ENCODE peak calls at places on chromosome 1, in seven cellular contexts. M is AG04450, O is left ventricle myocardium inferior, I is HepG2, T is fibroblast of pulmonary artery, A is psoas muscle, B is fibroblast of mammary gland. R is an unnamed sample.

GRCh38 chr1:10866314-10867091 is 70.1 kb upstream of the CASZ1 start:
- DNase-seq in A (no peak), M (no peak), T (peak), I (peak), O (no peak), B (peak), R (peak)

GRCh38 chr1:109619655-109620395 is at the start of gene AMPD2:
- DNase-seq in B (peak), O (peak), I (peak), A (peak), T (peak), M (peak), R (peak)

GRCh38 chr1:147545133-147545532 is 3.8 kb downstream of the BCL9 start:
- DNase-seq in B (peak), M (no peak), I (no peak), O (no peak), T (peak), A (peak), R (peak)

GRCh38 chr1:200028586-200029034 is 1.1 kb downstream of the NR5A2 start:
- DNase-seq in M (no peak), A (no peak), T (no peak), I (no peak), O (no peak), B (no peak), R (no peak)

GRCh38 chr1:153627797-153628626 is at the start of gene S100A1:
- DNase-seq in I (peak), B (no peak), T (no peak), M (no peak), A (peak), O (peak), R (no peak)

GRCh38 chr1:232767381-232768074 is 37.7 kb upstream of the MAP10 start:
- DNase-seq in O (no peak), M (peak), B (peak), A (peak), I (no peak), T (peak), R (peak)

GRCh38 chr1:201753492-201753891 is 75.5 kb upstream of the IPO9 start:
- DNase-seq in O (no peak), I (no peak), A (no peak), B (no peak), T (no peak), M (no peak), R (peak)

GRCh38 chr1:59947047-59947938 is 20.7 kb upstream of the CYP2J2 start:
- DNase-seq in A (peak), O (no peak), T (peak), M (peak), I (peak), B (peak), R (peak)

GRCh38 chr1:51926171-51926812 is 47.8 kb upstream of the NRDC start:
- DNase-seq in A (no peak), B (peak), T (peak), O (no peak), M (no peak), I (no peak), R (peak)

GRCh38 chr1:11802616-11802972 is 3.2 kb downstream of the MTHFR start:
- DNase-seq in I (no peak), A (no peak), O (no peak), M (no peak), T (no peak), B (no peak), R (peak)

GRCh38 chr1:41496080-41497055 is 11.9 kb upstream of the EDN2 start:
- DNase-seq in I (peak), T (peak), A (peak), O (peak), M (peak), B (peak), R (peak)

GRCh38 chr1:41494351-41495170 is 10.1 kb upstream of the EDN2 start:
- DNase-seq in A (no peak), T (no peak), I (no peak), M (no peak), O (peak), B (no peak), R (no peak)

GRCh38 chr1:41493626-41494350 is 9.3 kb upstream of the EDN2 start:
- DNase-seq in B (no peak), O (peak), A (no peak), I (no peak), T (no peak), M (no peak), R (no peak)

GRCh38 chr1:41497056-41497440 is 12.6 kb upstream of the EDN2 start:
- DNase-seq in M (no peak), O (peak), T (no peak), A (peak), B (no peak), I (no peak), R (no peak)

DNA sequence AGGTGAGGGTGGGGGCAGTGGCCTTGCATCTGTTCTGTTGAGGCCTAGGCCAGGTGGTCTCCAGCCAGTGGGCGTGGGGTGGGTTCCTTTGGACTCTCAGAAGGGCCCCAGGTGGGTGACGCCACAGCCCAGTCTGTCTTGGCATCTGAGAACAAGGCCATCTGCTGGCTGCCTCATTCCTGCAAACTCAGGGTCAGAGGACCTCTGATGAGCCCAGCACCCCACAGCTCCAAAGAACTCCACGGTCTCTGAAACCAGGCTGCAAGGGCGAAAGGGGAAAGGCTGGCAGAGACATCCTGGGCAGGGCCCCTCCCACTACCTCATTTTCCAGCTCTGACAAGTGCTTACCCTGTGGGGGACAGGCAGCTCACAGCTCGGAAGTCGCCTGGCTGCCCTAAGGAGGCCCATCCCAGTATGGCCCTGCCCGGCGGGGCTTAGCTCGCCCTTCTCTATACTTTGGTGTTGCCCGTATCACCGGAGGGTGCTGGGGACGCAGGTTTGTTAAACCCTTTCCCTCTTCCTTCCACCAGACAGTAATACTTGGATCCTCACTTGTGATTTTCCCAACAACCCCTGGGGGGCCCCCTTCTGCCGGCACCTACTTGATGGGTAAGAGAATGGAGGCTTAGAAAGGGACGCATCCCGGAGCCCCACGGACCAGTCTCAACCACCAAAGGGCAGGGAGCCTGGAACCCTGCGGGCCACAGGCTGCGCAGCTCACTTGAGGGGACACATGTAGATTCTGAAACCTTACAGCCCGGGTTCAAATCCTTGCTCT is 10.9 kb upstream of the EDN2 start:
- DNase-seq in I (peak), B (no peak), M (no peak), A (no peak), O (peak), T (peak), R (peak)
- TF ChIP-seq CTCF in I (no peak), B (peak), M (peak), A (no peak), O (no peak), T (peak), R (peak)

DNA sequence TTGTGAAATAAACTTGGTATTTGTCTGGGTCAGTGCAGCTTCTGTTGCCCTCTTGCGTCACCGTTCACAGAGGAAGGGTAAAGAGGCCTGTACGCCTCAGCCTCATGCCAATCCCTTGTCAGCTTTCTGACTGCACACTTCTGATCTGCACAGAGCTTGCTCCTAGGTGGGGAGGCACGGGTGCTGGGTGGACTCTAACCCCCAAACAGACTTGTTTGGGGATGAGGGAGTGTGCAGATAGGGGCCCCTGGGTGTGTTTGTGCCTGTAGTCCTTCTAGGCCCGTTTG is 803 bp upstream of the B4GALT2 start:
- DNase-seq in M (no peak), I (peak), B (no peak), A (no peak), O (no peak), T (no peak), R (no peak)
- H3K4me3 ChIP-seq in M (peak), I (peak), B (peak), A (peak), O (peak), T (no peak), R (peak)

GRCh38 chr1:7583291-7584096 is 187.6 kb upstream of the VAMP3 start:
- DNase-seq in O (no peak), T (no peak), A (no peak), B (no peak), M (no peak), I (no peak), R (no peak)

GRCh38 chr1:7582439-7582972 is 188.6 kb upstream of the VAMP3 start:
- DNase-seq in O (no peak), I (no peak), M (no peak), A (no peak), B (no peak), T (no peak), R (no peak)

GRCh38 chr1:7580923-7581753 is 190.0 kb upstream of the VAMP3 start:
- DNase-seq in A (no peak), B (peak), T (peak), I (no peak), O (no peak), M (no peak), R (peak)

GRCh38 chr1:7579831-7580804 is 191.0 kb upstream of the VAMP3 start:
- DNase-seq in B (no peak), O (no peak), I (no peak), T (no peak), A (no peak), M (no peak), R (no peak)

DNA sequence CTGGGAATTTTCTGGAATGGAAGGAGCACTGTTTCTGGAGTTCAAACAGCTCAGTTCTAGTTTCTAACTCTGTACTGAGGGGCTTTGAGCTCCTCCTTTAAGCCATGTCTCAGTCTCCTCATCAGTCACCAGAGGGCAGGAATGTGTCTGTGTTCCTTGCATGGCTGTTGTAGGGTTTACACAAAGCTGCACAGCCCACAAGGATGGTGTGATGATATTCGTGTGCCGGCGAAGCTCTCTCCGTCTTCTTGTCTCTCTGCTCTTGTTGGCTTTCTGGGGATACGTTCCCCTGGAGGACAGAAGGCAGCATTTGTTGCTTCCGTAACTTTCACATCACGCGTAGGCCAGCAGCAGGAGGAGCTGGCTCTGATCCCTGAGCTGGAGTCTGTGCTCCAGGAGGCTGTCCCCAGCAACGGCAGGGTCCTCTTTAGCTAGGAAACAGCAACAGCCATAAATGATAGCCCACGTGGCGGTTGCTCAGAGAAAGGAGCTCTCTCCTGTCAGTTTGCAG is 189.3 kb upstream of the VAMP3 start:
- DNase-seq in T (peak), A (no peak), B (peak), M (no peak), I (no peak), O (no peak), R (peak)
- TF ChIP-seq CTCF in T (no peak), A (no peak), B (no peak), M (no peak), I (no peak), O (peak), R (peak)

GRCh38 chr1:181113061-181113695 is 24.7 kb downstream of the IER5 start:
- DNase-seq in A (no peak), B (peak), I (peak), M (no peak), O (no peak), T (peak), R (peak)
- H3K4me3 ChIP-seq in A (no peak), B (no peak), I (no peak), M (no peak), O (no peak), T (no peak), R (no peak)

GRCh38 chr1:77668924-77669449 is 13.5 kb downstream of the ZZZ3 start:
- DNase-seq in M (no peak), T (no peak), B (no peak), O (no peak), I (no peak), A (no peak), R (peak)

GRCh38 chr1:77659879-77660593 is 22.4 kb downstream of the ZZZ3 start:
- DNase-seq in O (no peak), M (no peak), T (no peak), I (no peak), B (no peak), A (no peak), R (no peak)

GRCh38 chr1:77670330-77670729 is 12.1 kb downstream of the ZZZ3 start:
- DNase-seq in A (no peak), O (no peak), B (no peak), M (no peak), I (no peak), T (no peak), R (no peak)

GRCh38 chr1:77661696-77662095 is 20.8 kb downstream of the ZZZ3 start:
- DNase-seq in M (no peak), I (no peak), T (no peak), B (no peak), O (no peak), A (no peak), R (no peak)

DNA sequence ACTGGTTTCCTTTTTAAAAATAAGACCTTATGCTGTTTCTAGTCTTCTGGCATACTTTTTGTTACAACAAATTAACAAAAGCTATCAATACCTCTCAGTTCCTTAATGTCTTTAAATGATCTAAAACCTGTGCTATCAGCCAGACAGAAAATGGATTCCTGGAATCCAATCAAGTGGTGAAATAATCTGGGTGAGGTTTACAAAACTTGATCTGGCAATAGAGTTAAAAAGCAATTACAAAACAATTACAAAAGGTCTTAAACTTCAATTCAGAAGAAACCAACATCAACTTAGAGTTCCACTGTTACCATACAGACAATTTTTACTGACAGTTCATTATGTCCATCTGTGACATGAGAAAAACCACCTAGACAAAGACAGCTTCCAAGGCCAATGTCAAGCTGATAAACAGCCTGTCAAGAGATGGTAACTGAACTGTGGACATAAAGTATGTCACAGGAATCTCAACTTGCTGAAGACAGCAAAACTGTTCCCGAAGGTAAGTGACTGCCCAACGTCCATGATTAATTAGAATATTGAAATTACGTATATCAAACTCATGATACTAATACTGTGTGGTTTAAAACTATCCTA is 17.4 kb downstream of the ZZZ3 start:
- DNase-seq in O (no peak), T (no peak), A (no peak), I (no peak), M (no peak), B (no peak), R (no peak)
- TF ChIP-seq CTCF in O (no peak), T (no peak), A (no peak), I (no peak), M (no peak), B (no peak), R (no peak)

R was measured in choroid plexus epithelial cell.